ENCODE peak calls at places on chromosomes 7 and 10, in four cellular contexts. One of them, this sample, is unnamed. For H3K36me3 and H3K4me1, the result is how much of the 10 kb centered on the place peaks cover.

GRCh38 chr10:125868372-125868975 is 12.6 kb downstream of the DHX32 start:
- DNase-seq in neural progenitor cell: peak
- DNase-seq in K562: peak
- DNase-seq in SK-N-SH: peak
- DNase-seq in this sample: peak

GRCh38 chr10:4270116-4270515 is 485.1 kb upstream of the KLF6 start:
- DNase-seq in SK-N-SH: peak
- DNase-seq in K562: no peak
- DNase-seq in neural progenitor cell: no peak
- DNase-seq in this sample: no peak

GRCh38 chr7:13336227-13336626 is 648.8 kb downstream of the ARL4A start:
- DNase-seq in neural progenitor cell: no peak
- DNase-seq in SK-N-SH: no peak
- DNase-seq in K562: no peak
- DNase-seq in this sample: no peak

GRCh38 chr10:62806246-62806645 is 1.7 kb downstream of the ADO start:
- DNase-seq in neural progenitor cell: no peak
- DNase-seq in SK-N-SH: no peak
- DNase-seq in K562: no peak
- DNase-seq in this sample: no peak

GRCh38 chr7:142586611-142587010 is 162.7 kb upstream of the PRSS1 start:
- DNase-seq in SK-N-SH: no peak
- DNase-seq in K562: no peak
- DNase-seq in neural progenitor cell: no peak
- DNase-seq in this sample: no peak

GRCh38 chr10:121640276-121640675 is 42.0 kb upstream of the FGFR2 start:
- DNase-seq in SK-N-SH: no peak
- DNase-seq in K562: no peak
- DNase-seq in neural progenitor cell: no peak
- DNase-seq in this sample: no peak

GRCh38 chr7:54542920-54543539 is 855 bp downstream of the VSTM2A start:
- DNase-seq in neural progenitor cell: peak
- DNase-seq in SK-N-SH: peak
- DNase-seq in K562: no peak
- DNase-seq in this sample: peak

GRCh38 chr10:101145750-101146391 is 14.8 kb downstream of the TLX1 start:
- DNase-seq in SK-N-SH: peak
- DNase-seq in neural progenitor cell: no peak
- DNase-seq in K562: no peak
- DNase-seq in this sample: no peak

GRCh38 chr10:84263716-84264115 is 18.9 kb downstream of the RGR start:
- DNase-seq in K562: no peak
- DNase-seq in neural progenitor cell: no peak
- DNase-seq in SK-N-SH: no peak
- DNase-seq in this sample: no peak

GRCh38 chr7:135879238-135879637 is 97.9 kb downstream of the MTPN start:
- DNase-seq in K562: no peak
- DNase-seq in neural progenitor cell: no peak
- DNase-seq in SK-N-SH: no peak
- DNase-seq in this sample: no peak

GRCh38 chr7:151225948-151226510 is 976 bp downstream of the ABCF2 start:
- DNase-seq in K562: no peak
- DNase-seq in neural progenitor cell: no peak
- DNase-seq in SK-N-SH: no peak
- DNase-seq in this sample: no peak

GRCh38 chr7:137850586-137850985 is 3.8 kb upstream of the DGKI start:
- DNase-seq in K562: no peak
- DNase-seq in SK-N-SH: no peak
- DNase-seq in neural progenitor cell: no peak
- DNase-seq in this sample: no peak

GRCh38 chr10:34697366-34698247 is 117.5 kb downstream of the PARD3 start:
- DNase-seq in K562: no peak
- DNase-seq in neural progenitor cell: no peak
- DNase-seq in SK-N-SH: no peak
- DNase-seq in this sample: no peak

GRCh38 chr10:77927343-77928256 is 1.0 kb upstream of the DLG5 start:
- DNase-seq in SK-N-SH: no peak
- DNase-seq in neural progenitor cell: peak
- DNase-seq in K562: no peak
- DNase-seq in this sample: peak

GRCh38 chr10:78330884-78331283 is 297.2 kb downstream of the RPS24 start:
- DNase-seq in SK-N-SH: no peak
- DNase-seq in K562: no peak
- DNase-seq in neural progenitor cell: no peak
- DNase-seq in this sample: no peak

GRCh38 chr10:88466786-88467185 is 116.3 kb downstream of the RNLS start:
- DNase-seq in K562: no peak
- DNase-seq in neural progenitor cell: no peak
- DNase-seq in SK-N-SH: no peak
- DNase-seq in this sample: no peak

GRCh38 chr10:71476249-71477011 is 79.7 kb downstream of the CDH23 start:
- DNase-seq in neural progenitor cell: no peak
- DNase-seq in K562: no peak
- DNase-seq in SK-N-SH: no peak
- DNase-seq in this sample: no peak

GRCh38 chr7:102806613-102807012 is 57.8 kb downstream of the FAM185A start:
- DNase-seq in K562: no peak
- DNase-seq in SK-N-SH: no peak
- DNase-seq in neural progenitor cell: no peak
- DNase-seq in this sample: no peak

GRCh38 chr7:33610918-33611317 is 294.4 kb upstream of the BMPER start:
- DNase-seq in SK-N-SH: no peak
- DNase-seq in neural progenitor cell: no peak
- DNase-seq in K562: no peak
- DNase-seq in this sample: no peak

GRCh38 chr10:11009471-11010308 is 8.0 kb upstream of the CELF2 start:
- DNase-seq in neural progenitor cell: no peak
- DNase-seq in K562: no peak
- DNase-seq in SK-N-SH: no peak
- DNase-seq in this sample: no peak

GRCh38 chr7:4800926-4801838 is 25.8 kb downstream of the AP5Z1 start:
- DNase-seq in K562: no peak
- DNase-seq in neural progenitor cell: no peak
- DNase-seq in SK-N-SH: no peak
- DNase-seq in this sample: no peak

GRCh38 chr10:5999440-6000165 is 22.3 kb upstream of the IL15RA start:
- DNase-seq in SK-N-SH: no peak
- DNase-seq in K562: no peak
- DNase-seq in neural progenitor cell: no peak
- DNase-seq in this sample: no peak

GRCh38 chr10:11639861-11640764 is 28.7 kb upstream of the USP6NL start:
- DNase-seq in K562: peak
- DNase-seq in SK-N-SH: no peak
- DNase-seq in neural progenitor cell: no peak
- DNase-seq in this sample: no peak

GRCh38 chr10:30759423-30759822 is 129.9 kb upstream of the LYZL2 start:
- DNase-seq in neural progenitor cell: no peak
- DNase-seq in K562: no peak
- DNase-seq in SK-N-SH: no peak
- DNase-seq in this sample: no peak

GRCh38 chr7:35799846-35800717 is 775 bp upstream of the SEPTIN7 start:
- DNase-seq in neural progenitor cell: peak
- DNase-seq in SK-N-SH: peak
- DNase-seq in K562: peak
- DNase-seq in this sample: peak

GRCh38 chr7:30755384-30756154 is 3.6 kb downstream of the INMT start:
- DNase-seq in K562: no peak
- DNase-seq in neural progenitor cell: no peak
- DNase-seq in SK-N-SH: peak
- DNase-seq in this sample: no peak

GRCh38 chr7:142909921-142910521 is 23.5 kb downstream of the TRPV5 start:
- DNase-seq in SK-N-SH: no peak
- DNase-seq in K562: no peak
- DNase-seq in neural progenitor cell: no peak
- DNase-seq in this sample: no peak

GRCh38 chr10:12984165-12984747 is 17.3 kb downstream of the CCDC3 start:
- DNase-seq in SK-N-SH: no peak
- DNase-seq in neural progenitor cell: no peak
- DNase-seq in K562: no peak
- DNase-seq in this sample: no peak

GRCh38 chr10:91006752-91007346 is 86.0 kb upstream of the ANKRD1 start:
- DNase-seq in K562: no peak
- DNase-seq in neural progenitor cell: no peak
- DNase-seq in SK-N-SH: no peak
- DNase-seq in this sample: no peak

GRCh38 chr10:45379891-45380540 is 6.0 kb downstream of the ALOX5 start:
- DNase-seq in SK-N-SH: no peak
- DNase-seq in neural progenitor cell: no peak
- DNase-seq in K562: no peak
- DNase-seq in this sample: no peak

GRCh38 chr10:26697922-26698608 is 564 bp downstream of the PDSS1 start:
- DNase-seq in neural progenitor cell: peak
- DNase-seq in K562: peak
- DNase-seq in SK-N-SH: peak
- DNase-seq in this sample: peak

GRCh38 chr7:134941947-134942346 is 44.4 kb upstream of the AGBL3 start:
- DNase-seq in neural progenitor cell: no peak
- DNase-seq in SK-N-SH: no peak
- DNase-seq in K562: no peak
- DNase-seq in this sample: peak

GRCh38 chr10:122113161-122113944 is 124.4 kb downstream of the TACC2 start:
- DNase-seq in SK-N-SH: peak
- DNase-seq in K562: peak
- DNase-seq in neural progenitor cell: peak
- DNase-seq in this sample: peak

GRCh38 chr10:71880425-71881306 is 29.6 kb upstream of the PSAP start:
- DNase-seq in SK-N-SH: peak
- DNase-seq in neural progenitor cell: no peak
- DNase-seq in K562: no peak
- DNase-seq in this sample: no peak

GRCh38 chr10:60008816-60009215 is 102.5 kb upstream of the CCDC6 start:
- DNase-seq in neural progenitor cell: no peak
- DNase-seq in K562: no peak
- DNase-seq in SK-N-SH: no peak
- DNase-seq in this sample: no peak

GRCh38 chr7:128770238-128770637 is 5.4 kb downstream of the OPN1SW start:
- DNase-seq in neural progenitor cell: no peak
- DNase-seq in SK-N-SH: no peak
- DNase-seq in K562: no peak
- DNase-seq in this sample: no peak

GRCh38 chr10:33772370-33773331 is 438.2 kb upstream of the NRP1 start:
- DNase-seq in SK-N-SH: no peak
- DNase-seq in neural progenitor cell: peak
- DNase-seq in K562: no peak
- DNase-seq in this sample: peak

GRCh38 chr10:26463986-26464385 is 25.8 kb downstream of the APBB1IP start:
- DNase-seq in SK-N-SH: no peak
- DNase-seq in K562: no peak
- DNase-seq in neural progenitor cell: no peak
- DNase-seq in this sample: no peak

GRCh38 chr7:139543801-139544603 is 20.5 kb downstream of the CLEC2L start:
- DNase-seq in neural progenitor cell: peak
- DNase-seq in K562: peak
- DNase-seq in SK-N-SH: peak
- DNase-seq in this sample: peak

GRCh38 chr10:86958831-86959736 is 685 bp downstream of the SNCG start:
- DNase-seq in SK-N-SH: peak
- DNase-seq in K562: peak
- DNase-seq in neural progenitor cell: no peak
- DNase-seq in this sample: no peak
- H2AFZ ChIP-seq in SK-N-SH: peak
- H2AFZ ChIP-seq in K562: peak
- H2AFZ ChIP-seq in neural progenitor cell: peak
- H2AFZ ChIP-seq in this sample: peak

GRCh38 chr7:100154651-100155491 is 3.7 kb downstream of the TRAPPC14 start:
- DNase-seq in K562: no peak
- DNase-seq in neural progenitor cell: no peak
- DNase-seq in SK-N-SH: no peak
- DNase-seq in this sample: no peak
- H3K36me3 ChIP-seq in K562: half or more
- H3K36me3 ChIP-seq in neural progenitor cell: under half
- H3K36me3 ChIP-seq in SK-N-SH: under half
- H3K36me3 ChIP-seq in this sample: under half

DNA sequence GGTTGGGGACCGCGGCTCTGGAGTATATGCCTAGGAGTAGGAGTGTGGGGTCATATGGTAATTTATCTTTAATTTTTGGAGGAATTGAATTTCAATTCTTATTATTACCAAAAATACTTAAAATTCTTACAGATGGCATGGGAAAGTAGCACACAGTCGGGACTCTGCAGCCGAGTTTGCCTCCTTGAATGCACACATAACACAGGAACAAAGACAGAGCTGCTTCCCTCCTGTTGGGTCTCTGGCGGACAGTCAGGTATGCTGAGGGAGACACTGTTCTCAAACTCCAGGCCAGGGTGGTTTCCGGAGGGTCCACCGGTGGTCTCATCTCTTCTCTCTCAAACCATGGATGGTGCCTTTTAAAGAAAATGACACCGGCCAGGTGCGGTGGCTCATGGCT is 32.7 kb downstream of the GRIFIN start:
- DNase-seq in neural progenitor cell: no peak
- DNase-seq in K562: no peak
- DNase-seq in SK-N-SH: no peak
- DNase-seq in this sample: no peak
- H3K4me1 ChIP-seq in neural progenitor cell: under half
- H3K4me1 ChIP-seq in K562: under half
- H3K4me1 ChIP-seq in SK-N-SH: under half
- H3K4me1 ChIP-seq in this sample: under half

DNA sequence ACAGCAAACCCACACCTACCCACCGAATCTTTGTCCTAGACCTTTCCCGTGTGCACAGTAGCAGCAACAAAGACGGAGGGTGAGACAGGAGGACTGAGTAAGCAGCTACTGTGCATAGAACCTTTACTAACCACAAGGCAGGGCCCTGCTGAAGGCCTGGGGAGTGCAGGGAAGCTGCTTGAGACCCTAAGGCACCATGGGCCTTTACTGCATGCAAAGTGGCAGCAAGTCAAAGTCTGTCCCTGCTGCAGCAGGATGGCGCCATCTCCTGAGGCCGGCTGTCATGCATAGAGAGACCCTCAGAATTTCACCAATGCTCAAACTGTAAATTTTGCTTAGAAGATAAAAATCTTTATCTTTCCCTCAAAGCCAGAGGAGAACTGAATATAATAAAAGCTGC is 610.5 kb downstream of the ACTR3B start:
- DNase-seq in neural progenitor cell: peak
- DNase-seq in K562: no peak
- DNase-seq in SK-N-SH: no peak
- DNase-seq in this sample: no peak
- H2AFZ ChIP-seq in neural progenitor cell: peak
- H2AFZ ChIP-seq in K562: no peak
- H2AFZ ChIP-seq in SK-N-SH: no peak
- H2AFZ ChIP-seq in this sample: no peak